ENCODE peak calls at places on chromosomes 2 and 18, in five cellular contexts. One of them, this sample, is unnamed.
A peak's percentile ranks its signal among the peaks of the same experiment; 100 is the strongest.

GRCh38 chr2:144890828-144891227 is 370.9 kb upstream of the ZEB2 start:
- DNase-seq in WTC11: no peak
- DNase-seq in activated T-helper 1 cell treated with anti-CD3 and anti-CD28 coated beads, Interleukin-2, amount 50 U/mL, for 16 hours: no peak
- DNase-seq in lower leg skin: no peak
- DNase-seq in AG09309: no peak
- DNase-seq in this sample: no peak

GRCh38 chr2:102660574-102660973 is 41.2 kb downstream of the SLC9A2 start:
- DNase-seq in lower leg skin: no peak
- DNase-seq in WTC11: no peak
- DNase-seq in activated T-helper 1 cell treated with anti-CD3 and anti-CD28 coated beads, Interleukin-2, amount 50 U/mL, for 16 hours: no peak
- DNase-seq in AG09309: no peak
- DNase-seq in this sample: no peak

GRCh38 chr2:118687201-118687600 is 160.2 kb downstream of the EN1 start:
- DNase-seq in WTC11: no peak
- DNase-seq in lower leg skin: no peak
- DNase-seq in AG09309: no peak
- DNase-seq in activated T-helper 1 cell treated with anti-CD3 and anti-CD28 coated beads, Interleukin-2, amount 50 U/mL, for 16 hours: no peak
- DNase-seq in this sample: no peak

GRCh38 chr2:77484026-77484425 is 38.1 kb downstream of the LRRTM4 start:
- DNase-seq in lower leg skin: no peak
- DNase-seq in AG09309: no peak
- DNase-seq in activated T-helper 1 cell treated with anti-CD3 and anti-CD28 coated beads, Interleukin-2, amount 50 U/mL, for 16 hours: no peak
- DNase-seq in WTC11: no peak
- DNase-seq in this sample: no peak

GRCh38 chr2:173521450-173522192 is 166.9 kb downstream of the CDCA7 start:
- DNase-seq in WTC11: no peak
- DNase-seq in lower leg skin: no peak
- DNase-seq in activated T-helper 1 cell treated with anti-CD3 and anti-CD28 coated beads, Interleukin-2, amount 50 U/mL, for 16 hours: no peak
- DNase-seq in AG09309: no peak
- DNase-seq in this sample: no peak

GRCh38 chr2:80050246-80050645 is 254.3 kb downstream of the LRRTM1 start:
- DNase-seq in lower leg skin: no peak
- DNase-seq in activated T-helper 1 cell treated with anti-CD3 and anti-CD28 coated beads, Interleukin-2, amount 50 U/mL, for 16 hours: no peak
- DNase-seq in AG09309: no peak
- DNase-seq in WTC11: no peak
- DNase-seq in this sample: no peak

GRCh38 chr2:191222507-191222906 is 22.7 kb upstream of the MYO1B start:
- DNase-seq in lower leg skin: no peak
- DNase-seq in activated T-helper 1 cell treated with anti-CD3 and anti-CD28 coated beads, Interleukin-2, amount 50 U/mL, for 16 hours: no peak
- DNase-seq in WTC11: no peak
- DNase-seq in AG09309: no peak
- DNase-seq in this sample: no peak

GRCh38 chr2:100011272-100011711 is 131.1 kb downstream of the AFF3 start:
- DNase-seq in lower leg skin: no peak
- DNase-seq in activated T-helper 1 cell treated with anti-CD3 and anti-CD28 coated beads, Interleukin-2, amount 50 U/mL, for 16 hours: no peak
- DNase-seq in WTC11: no peak
- DNase-seq in AG09309: peak; percentile 94
- DNase-seq in this sample: no peak

GRCh38 chr2:72062336-72062735 is 85.3 kb downstream of the CYP26B1 start:
- DNase-seq in activated T-helper 1 cell treated with anti-CD3 and anti-CD28 coated beads, Interleukin-2, amount 50 U/mL, for 16 hours: no peak
- DNase-seq in AG09309: no peak
- DNase-seq in lower leg skin: no peak
- DNase-seq in WTC11: no peak
- DNase-seq in this sample: no peak

GRCh38 chr2:200735061-200735460 is 76.6 kb upstream of the BZW1 start:
- DNase-seq in lower leg skin: no peak
- DNase-seq in activated T-helper 1 cell treated with anti-CD3 and anti-CD28 coated beads, Interleukin-2, amount 50 U/mL, for 16 hours: no peak
- DNase-seq in WTC11: no peak
- DNase-seq in AG09309: no peak
- DNase-seq in this sample: no peak

GRCh38 chr18:4108016-4108415 is 347.1 kb downstream of the DLGAP1 start:
- DNase-seq in activated T-helper 1 cell treated with anti-CD3 and anti-CD28 coated beads, Interleukin-2, amount 50 U/mL, for 16 hours: no peak
- DNase-seq in AG09309: no peak
- DNase-seq in lower leg skin: no peak
- DNase-seq in WTC11: no peak
- DNase-seq in this sample: no peak

GRCh38 chr18:75489493-75490190 is 62.1 kb upstream of the SMIM21 start:
- DNase-seq in WTC11: no peak
- DNase-seq in lower leg skin: peak; percentile 35
- DNase-seq in activated T-helper 1 cell treated with anti-CD3 and anti-CD28 coated beads, Interleukin-2, amount 50 U/mL, for 16 hours: no peak
- DNase-seq in AG09309: peak; percentile 85
- DNase-seq in this sample: peak; percentile 76

GRCh38 chr18:48676346-48676745 is 137.5 kb downstream of the CTIF start:
- DNase-seq in WTC11: no peak
- DNase-seq in lower leg skin: no peak
- DNase-seq in AG09309: no peak
- DNase-seq in activated T-helper 1 cell treated with anti-CD3 and anti-CD28 coated beads, Interleukin-2, amount 50 U/mL, for 16 hours: no peak
- DNase-seq in this sample: no peak

GRCh38 chr2:221124542-221125235 is 447.4 kb downstream of the EPHA4 start:
- DNase-seq in lower leg skin: peak; percentile 39
- DNase-seq in activated T-helper 1 cell treated with anti-CD3 and anti-CD28 coated beads, Interleukin-2, amount 50 U/mL, for 16 hours: no peak
- DNase-seq in WTC11: peak; percentile 52
- DNase-seq in AG09309: no peak
- DNase-seq in this sample: no peak

This sample was measured in right atrium auricular region.